ENCODE peak calls at places on chromosomes 1 and 21, in ten cellular contexts. K is colonic mucosa; U is stimulated activated CD4-positive, alpha-beta T cell treated with anti-CD3 and anti-CD28 coated beads, Interleukin-1b, Interleukin-23, amount 100 ng/mL, for 48 hours; H is activated T-cell treated with anti-CD3 and anti-CD28 coated beads for 24 hours; X is hippocampal formation; A is activated T-helper 1 cell treated with anti-CD3 and anti-CD28 coated beads, Interleukin-12 subunit alpha, Interleukin-12 subunit beta, Interleukin-2, Interleukin-4 antibody, amounts not matched to agents 30 ng/mL and 10 ng/mL and 1 ng/mL, durations not matched to agents 14 hours and 24 hours and 36 hours; I is kidney tubule cell; Z is epithelial cell of esophagus; W is uterus; E is upper lobe of left lung. C is an unnamed sample.

GRCh38 chr1:53107570-53108322 is 34.7 kb downstream of the SLC1A7 start:
- DNase-seq in K (no peak), U (no peak), H (no peak), X (no peak), A (no peak), I (no peak), Z (no peak), W (no peak), E (no peak), C (no peak)

GRCh38 chr1:15329481-15329815 is 80.2 kb upstream of the EFHD2 start:
- DNase-seq in K (no peak), U (no peak), H (no peak), X (no peak), A (no peak), I (no peak), Z (no peak), W (no peak), E (no peak), C (no peak)

GRCh38 chr1:155166006-155166372 is 7.1 kb downstream of the KRTCAP2 start:
- DNase-seq in K (no peak), U (no peak), H (no peak), X (no peak), A (no peak), I (no peak), Z (no peak), W (no peak), E (no peak), C (no peak)

GRCh38 chr21:28605138-28605537 is 387.5 kb downstream of the LTN1 start:
- DNase-seq in K (no peak), U (no peak), H (no peak), X (no peak), A (no peak), I (no peak), Z (no peak), W (no peak), E (no peak), C (no peak)

GRCh38 chr1:29323636-29324035 is 87.3 kb downstream of the PTPRU start:
- DNase-seq in K (no peak), U (no peak), H (no peak), X (no peak), A (no peak), I (no peak), Z (no peak), W (no peak), E (no peak), C (no peak)

GRCh38 chr1:9553736-9554144 is 14.5 kb downstream of the SLC25A33 start:
- DNase-seq in K (no peak), U (no peak), H (no peak), X (no peak), A (no peak), I (no peak), Z (no peak), W (no peak), E (no peak), C (no peak)

GRCh38 chr1:163528710-163529348 is 207.1 kb downstream of the NUF2 start:
- DNase-seq in K (peak), U (no peak), H (no peak), X (peak), A (no peak), I (peak), Z (peak), W (peak), E (no peak), C (peak)

GRCh38 chr1:94801919-94802546 is 18.1 kb upstream of the SLC44A3 start:
- DNase-seq in K (peak), U (no peak), H (no peak), X (peak), A (no peak), I (peak), Z (peak), W (peak), E (peak), C (peak)

GRCh38 chr1:25616932-25617625 is 488 bp downstream of the MAN1C1 start:
- DNase-seq in K (no peak), U (no peak), H (no peak), X (no peak), A (no peak), I (no peak), Z (no peak), W (peak), E (peak), C (no peak)

GRCh38 chr1:117653732-117654484 is 48.1 kb downstream of the TENT5C start:
- DNase-seq in K (no peak), U (no peak), H (no peak), X (no peak), A (no peak), I (no peak), Z (no peak), W (no peak), E (no peak), C (no peak)

GRCh38 chr1:81340258-81340657 is 460.5 kb upstream of the ADGRL2 start:
- DNase-seq in K (no peak), U (no peak), H (no peak), X (no peak), A (no peak), I (no peak), Z (no peak), W (no peak), E (no peak), C (no peak)

GRCh38 chr1:1359668-1360468 is 1.5 kb upstream of the MXRA8 start:
- DNase-seq in K (peak), U (no peak), H (no peak), X (no peak), A (no peak), I (no peak), Z (no peak), W (peak), E (peak), C (no peak)

GRCh38 chr1:70143052-70143659 is 62.2 kb downstream of the LRRC40 start:
- DNase-seq in K (no peak), U (no peak), H (no peak), X (no peak), A (no peak), I (no peak), Z (no peak), W (no peak), E (no peak), C (no peak)

GRCh38 chr1:30473920-30474817 is 249.2 kb downstream of the MATN1 start:
- DNase-seq in K (no peak), U (no peak), H (no peak), X (no peak), A (no peak), I (peak), Z (no peak), W (no peak), E (no peak), C (no peak)

GRCh38 chr1:234838182-234838581 is 228.2 kb upstream of the IRF2BP2 start:
- DNase-seq in K (no peak), U (no peak), H (no peak), X (no peak), A (no peak), I (no peak), Z (no peak), W (no peak), E (no peak), C (no peak)

GRCh38 chr1:230566481-230566880 is 75.8 kb upstream of the COG2 start:
- DNase-seq in K (no peak), U (no peak), H (no peak), X (no peak), A (no peak), I (peak), Z (no peak), W (no peak), E (no peak), C (no peak)

GRCh38 chr1:86449103-86449502 is 19.6 kb upstream of the CLCA1 start:
- DNase-seq in K (no peak), U (no peak), H (no peak), X (no peak), A (no peak), I (no peak), Z (no peak), W (no peak), E (no peak), C (no peak)

GRCh38 chr1:244319283-244320132 is 132.2 kb downstream of the ADSS2 start:
- DNase-seq in K (no peak), U (peak), H (peak), X (no peak), A (peak), I (peak), Z (peak), W (no peak), E (no peak), C (peak)

GRCh38 chr21:35703704-35704103 is 356.6 kb downstream of the SETD4 start:
- DNase-seq in K (no peak), U (no peak), H (no peak), X (no peak), A (no peak), I (no peak), Z (no peak), W (no peak), E (no peak), C (no peak)

GRCh38 chr1:15605398-15606080 is 11.7 kb upstream of the DDI2 start:
- DNase-seq in K (no peak), U (no peak), H (no peak), X (no peak), A (no peak), I (no peak), Z (no peak), W (no peak), E (no peak), C (no peak)

GRCh38 chr1:26941311-26941710 is 19.0 kb downstream of the KDF1 start:
- DNase-seq in K (no peak), U (no peak), H (no peak), X (no peak), A (no peak), I (no peak), Z (no peak), W (no peak), E (peak), C (no peak)

GRCh38 chr1:242651817-242652216 is 127.3 kb upstream of the PLD5 start:
- DNase-seq in K (no peak), U (no peak), H (no peak), X (no peak), A (no peak), I (no peak), Z (no peak), W (no peak), E (no peak), C (no peak)

GRCh38 chr1:221598122-221598521 is 143.8 kb downstream of the DUSP10 start:
- DNase-seq in K (no peak), U (no peak), H (no peak), X (peak), A (no peak), I (no peak), Z (no peak), W (no peak), E (no peak), C (no peak)

GRCh38 chr1:210347112-210347511 is 18.4 kb downstream of the HHAT start:
- DNase-seq in K (no peak), U (no peak), H (no peak), X (no peak), A (no peak), I (peak), Z (peak), W (no peak), E (no peak), C (peak)

GRCh38 chr21:25298512-25299491 is 308.5 kb downstream of the MRPL39 start:
- DNase-seq in K (no peak), U (no peak), H (no peak), X (no peak), A (no peak), I (peak), Z (no peak), W (no peak), E (no peak), C (no peak)

GRCh38 chr1:200905411-200906052 is 10.8 kb downstream of the INAVA start:
- DNase-seq in K (no peak), U (peak), H (peak), X (no peak), A (peak), I (peak), Z (peak), W (no peak), E (no peak), C (no peak)

GRCh38 chr1:42747125-42747524 is 7.1 kb upstream of the CLDN19 start:
- DNase-seq in K (peak), U (peak), H (no peak), X (no peak), A (no peak), I (no peak), Z (no peak), W (no peak), E (peak), C (no peak)

GRCh38 chr21:19981938-19982337 is 1016.3 kb upstream of the NCAM2 start:
- DNase-seq in K (no peak), U (no peak), H (no peak), X (no peak), A (no peak), I (no peak), Z (no peak), W (no peak), E (no peak), C (no peak)

GRCh38 chr1:109643385-109644230 is 12.3 kb upstream of the GSTM4 start:
- DNase-seq in K (peak), U (peak), H (peak), X (no peak), A (peak), I (peak), Z (peak), W (peak), E (peak), C (peak)

GRCh38 chr1:228216371-228217320 is 8.8 kb downstream of the OBSCN start:
- DNase-seq in K (peak), U (no peak), H (no peak), X (no peak), A (no peak), I (no peak), Z (no peak), W (no peak), E (peak), C (no peak)

GRCh38 chr21:46155514-46156377 is at the start of gene FTCD:
- DNase-seq in K (no peak), U (no peak), H (no peak), X (no peak), A (no peak), I (peak), Z (no peak), W (no peak), E (peak), C (no peak)

GRCh38 chr1:2384130-2384860 is 7.1 kb downstream of the MORN1 start:
- DNase-seq in K (no peak), U (peak), H (no peak), X (no peak), A (no peak), I (no peak), Z (no peak), W (no peak), E (no peak), C (no peak)

GRCh38 chr1:23585321-23586022 is 26.2 kb upstream of the ID3 start:
- DNase-seq in K (no peak), U (no peak), H (no peak), X (no peak), A (no peak), I (peak), Z (peak), W (peak), E (no peak), C (peak)

GRCh38 chr1:232110281-232111090 is 483.9 kb downstream of the DISC1 start:
- DNase-seq in K (no peak), U (no peak), H (no peak), X (no peak), A (no peak), I (no peak), Z (no peak), W (no peak), E (no peak), C (no peak)

GRCh38 chr1:228107636-228108035 is 1.5 kb downstream of the MRPL55 start:
- DNase-seq in K (no peak), U (no peak), H (no peak), X (no peak), A (no peak), I (no peak), Z (no peak), W (no peak), E (peak), C (no peak)

GRCh38 chr1:156140879-156141707 is 12.3 kb upstream of the SEMA4A start:
- DNase-seq in K (no peak), U (peak), H (no peak), X (no peak), A (no peak), I (no peak), Z (no peak), W (no peak), E (peak), C (no peak)

C was measured in kidney glomerular epithelial cell.